ENCODE peak calls at places on chromosomes 2 and 18, in eight cellular contexts. S, J, R, P, X, C, Z and M are unnamed samples.

GRCh38 chr18:79645291-79645983 is 34.2 kb upstream of the CTDP1 start:
- DNase-seq in P (no peak), C (no peak), S (no peak), R (no peak), J (peak), X (no peak), Z (no peak), M (no peak)

GRCh38 chr2:24400207-24400907 is 40.0 kb upstream of the ITSN2 start:
- DNase-seq in X (no peak), C (no peak), R (no peak), Z (no peak), J (no peak), P (no peak), S (no peak), M (no peak)

GRCh38 chr18:44895176-44895798 is 214.6 kb downstream of the SETBP1 start:
- DNase-seq in P (peak), R (peak), C (no peak), J (no peak), X (peak), S (peak), Z (peak), M (no peak)

GRCh38 chr2:200319587-200320337 is 13.3 kb downstream of the SPATS2L start:
- DNase-seq in P (no peak), Z (no peak), C (peak), S (no peak), R (peak), X (no peak), J (no peak), M (no peak)

GRCh38 chr2:151258121-151258520 is 3.5 kb downstream of the RBM43 start:
- DNase-seq in Z (no peak), J (no peak), C (no peak), R (no peak), X (no peak), P (no peak), S (no peak), M (no peak)

GRCh38 chr2:225937625-225938024 is 538.1 kb downstream of the NYAP2 start:
- DNase-seq in C (no peak), S (no peak), P (no peak), R (no peak), Z (no peak), X (no peak), J (no peak), M (no peak)

GRCh38 chr18:40868110-40868858 is 1086.8 kb upstream of the PIK3C3 start:
- DNase-seq in X (no peak), J (no peak), C (peak), R (peak), Z (no peak), P (no peak), S (no peak), M (no peak)

GRCh38 chr2:9412756-9413155 is 10.6 kb downstream of the ITGB1BP1 start:
- DNase-seq in R (no peak), Z (no peak), C (no peak), X (no peak), P (no peak), J (no peak), S (no peak), M (no peak)

GRCh38 chr18:79847606-79848293 is 50.0 kb downstream of the KCNG2 start:
- DNase-seq in J (no peak), X (no peak), C (no peak), S (peak), R (no peak), Z (no peak), P (no peak), M (no peak)

GRCh38 chr2:196537311-196537710 is 102.2 kb upstream of the CCDC150 start:
- DNase-seq in J (no peak), S (no peak), X (no peak), P (no peak), R (no peak), Z (no peak), C (no peak), M (no peak)

GRCh38 chr2:74959106-74959751 is 786 bp downstream of the POLE4 start:
- DNase-seq in X (no peak), J (no peak), R (no peak), S (no peak), C (no peak), P (no peak), Z (no peak), M (no peak)

GRCh38 chr2:9638532-9638931 is 7.7 kb upstream of the YWHAQ start:
- DNase-seq in J (peak), S (peak), C (peak), R (peak), P (peak), Z (peak), X (peak), M (peak)

GRCh38 chr18:70289351-70290330 is 796 bp downstream of the SOCS6 start:
- DNase-seq in S (peak), X (no peak), J (no peak), Z (peak), R (no peak), C (no peak), P (peak), M (no peak)

GRCh38 chr18:48875942-48876511 is 74.7 kb downstream of the SMAD7 start:
- DNase-seq in R (no peak), X (no peak), J (peak), C (peak), P (no peak), Z (no peak), S (peak), M (no peak)

GRCh38 chr18:44149706-44150105 is 531.0 kb upstream of the SETBP1 start:
- DNase-seq in P (no peak), X (no peak), R (no peak), C (no peak), Z (no peak), S (no peak), J (no peak), M (no peak)

GRCh38 chr18:10856146-10856545 is 293.2 kb downstream of the PIEZO2 start:
- DNase-seq in X (no peak), Z (no peak), S (no peak), J (no peak), R (no peak), C (no peak), P (no peak), M (no peak)

GRCh38 chr18:10852610-10853303 is 296.6 kb downstream of the PIEZO2 start:
- DNase-seq in P (no peak), Z (no peak), C (no peak), S (no peak), X (no peak), J (no peak), R (no peak), M (no peak)

GRCh38 chr18:10850828-10851227 is 298.5 kb downstream of the PIEZO2 start:
- DNase-seq in X (no peak), C (no peak), R (no peak), J (no peak), Z (no peak), P (no peak), S (no peak), M (no peak)

GRCh38 chr18:10850216-10850615 is 299.2 kb downstream of the PIEZO2 start:
- DNase-seq in R (no peak), S (no peak), X (no peak), J (no peak), Z (no peak), C (no peak), P (no peak), M (no peak)

DNA sequence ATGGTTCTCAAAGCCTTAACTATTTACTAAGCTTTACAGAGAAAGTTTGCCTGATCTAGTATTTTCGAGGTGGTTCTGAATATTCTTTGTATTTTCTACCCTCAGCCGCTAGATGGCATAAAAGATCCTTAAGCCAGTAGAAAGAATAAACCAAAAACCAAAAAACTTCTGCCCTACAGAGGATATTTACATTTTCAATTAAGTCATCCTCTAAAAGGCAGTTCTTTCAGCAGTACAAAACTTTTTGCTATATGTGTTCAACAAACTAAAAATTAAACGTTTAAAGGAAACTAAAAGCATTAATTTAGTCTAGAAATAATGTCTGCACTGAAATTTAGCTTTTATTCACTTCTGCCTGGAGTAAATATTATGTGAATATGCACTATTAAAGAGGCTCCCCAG is 297.5 kb downstream of the PIEZO2 start:
- DNase-seq in C (peak), S (peak), P (no peak), Z (no peak), R (peak), X (no peak), J (no peak), M (no peak)
- TF ChIP-seq EP300 in C (no peak), S (no peak), P (no peak), Z (no peak), R (no peak), X (no peak), J (no peak), M (no peak)

GRCh38 chr2:36464006-36464721 is 108.6 kb downstream of the CRIM1 start:
- DNase-seq in Z (no peak), R (no peak), X (no peak), S (no peak), J (no peak), P (no peak), C (no peak), M (no peak)
- TF ChIP-seq EP300 in Z (no peak), R (no peak), X (no peak), S (no peak), J (no peak), P (no peak), C (no peak), M (no peak)

GRCh38 chr18:13629841-13630747 is 96.3 kb downstream of the FAM210A start:
- DNase-seq in S (peak), R (peak), C (peak), Z (peak), X (peak), P (no peak), J (peak), M (no peak)
- TF ChIP-seq EP300 in S (no peak), R (no peak), C (no peak), Z (no peak), X (peak), P (no peak), J (no peak), M (no peak)

GRCh38 chr2:209208211-209208610 is 215.6 kb upstream of the MAP2 start:
- DNase-seq in S (peak), P (no peak), X (no peak), Z (peak), C (peak), J (no peak), R (no peak), M (no peak)
- TF ChIP-seq EP300 in S (no peak), P (no peak), X (no peak), Z (no peak), C (no peak), J (no peak), R (no peak), M (no peak)

DNA sequence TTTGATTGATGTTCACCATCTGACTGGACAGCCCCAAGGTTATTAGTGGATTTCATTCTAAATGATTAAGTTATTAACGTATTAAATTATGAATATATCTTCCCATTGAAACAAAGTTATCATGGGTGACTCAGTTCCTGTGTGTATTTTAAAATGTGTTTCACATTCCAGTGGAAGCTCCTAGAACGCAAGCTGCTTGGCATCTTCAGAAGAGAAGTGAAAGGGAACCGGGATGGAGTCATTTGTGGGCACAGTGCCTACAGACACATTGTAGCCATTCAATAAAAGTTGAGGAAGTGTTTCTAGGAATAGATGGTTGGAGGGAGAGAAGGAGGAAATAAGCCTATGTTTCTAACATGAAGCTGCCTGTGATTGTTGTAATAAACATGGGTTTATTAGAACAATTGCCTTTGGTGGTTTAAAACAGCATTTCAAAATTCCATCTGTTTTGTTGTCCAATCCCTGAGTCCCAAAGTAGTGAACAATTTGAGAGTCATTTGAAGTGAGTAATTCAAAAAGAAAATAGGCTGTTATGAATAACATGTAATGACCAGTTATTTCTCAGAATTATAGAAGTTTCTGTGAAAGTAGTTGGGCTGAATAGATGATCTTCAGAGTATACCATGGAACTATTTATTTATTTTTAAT is 143.5 kb downstream of the PKP4 start:
- DNase-seq in Z (peak), J (no peak), R (peak), S (no peak), P (peak), C (no peak), X (peak), M (no peak)
- TF ChIP-seq EP300 in Z (no peak), J (no peak), R (no peak), S (peak), P (no peak), C (no peak), X (peak), M (no peak)

GRCh38 chr18:47735041-47735440 is 195.4 kb downstream of the SMAD2 start:
- DNase-seq in R (no peak), S (no peak), X (no peak), C (no peak), J (peak), Z (no peak), P (no peak), M (peak)

GRCh38 chr18:47736376-47737140 is 193.9 kb downstream of the SMAD2 start:
- DNase-seq in P (peak), X (no peak), S (no peak), C (no peak), J (peak), R (no peak), Z (no peak), M (no peak)

GRCh38 chr18:47737198-47737830 is 193.1 kb downstream of the SMAD2 start:
- DNase-seq in C (no peak), S (no peak), X (no peak), P (peak), R (no peak), J (peak), Z (no peak), M (no peak)

GRCh38 chr18:47737956-47738355 is 192.5 kb downstream of the SMAD2 start:
- DNase-seq in J (peak), S (no peak), Z (no peak), X (no peak), R (no peak), C (no peak), P (peak), M (peak)
- TF ChIP-seq EP300 in J (no peak), S (no peak), Z (no peak), X (no peak), R (no peak), C (no peak), P (no peak), M (no peak)

GRCh38 chr2:6914829-6915228 is 2.4 kb upstream of the RNF144A start:
- DNase-seq in C (no peak), J (no peak), Z (no peak), X (no peak), P (no peak), R (no peak), S (no peak), M (no peak)
- TF ChIP-seq EP300 in C (no peak), J (no peak), Z (no peak), X (no peak), P (no peak), R (no peak), S (peak), M (no peak)

DNA sequence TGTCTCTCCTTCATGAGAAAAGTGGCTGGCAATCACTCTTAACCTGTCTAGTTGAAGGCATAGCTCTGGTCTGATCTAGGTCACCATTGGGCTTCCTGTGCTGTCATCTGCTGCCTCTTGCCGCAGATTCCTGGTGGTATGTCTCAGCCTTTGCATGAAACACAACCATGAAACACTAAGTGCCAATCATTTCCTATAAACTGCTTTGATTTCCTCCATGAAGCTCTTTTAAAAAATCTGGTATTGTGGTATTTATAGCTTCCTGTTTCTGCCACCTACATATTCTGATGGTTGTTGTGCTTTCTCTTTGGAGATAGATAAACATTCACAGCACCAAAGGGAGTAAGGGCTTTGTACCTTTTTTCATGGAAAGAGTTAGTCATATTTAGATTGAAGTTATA is 120.0 kb upstream of the EPC2 start:
- DNase-seq in J (no peak), S (no peak), C (no peak), R (no peak), P (no peak), X (no peak), Z (no peak), M (no peak)
- TF ChIP-seq EP300 in J (no peak), S (no peak), C (no peak), R (no peak), P (no peak), X (no peak), Z (no peak), M (no peak)

GRCh38 chr2:58923869-58924268 is 682.7 kb upstream of the FANCL start:
- DNase-seq in Z (no peak), C (no peak), P (no peak), R (no peak), J (no peak), X (no peak), S (no peak), M (no peak)
- TF ChIP-seq EP300 in Z (no peak), C (no peak), P (no peak), R (no peak), J (no peak), X (no peak), S (no peak), M (no peak)

GRCh38 chr2:239917128-239917956 is 107.8 kb downstream of the NDUFA10 start:
- DNase-seq in P (peak), X (no peak), J (no peak), R (no peak), C (no peak), S (no peak), Z (no peak), M (no peak)

GRCh38 chr2:239920616-239921365 is 104.4 kb downstream of the NDUFA10 start:
- DNase-seq in C (no peak), X (no peak), S (no peak), Z (no peak), R (no peak), J (no peak), P (peak), M (no peak)

GRCh38 chr2:239917957-239918481 is 107.1 kb downstream of the NDUFA10 start:
- DNase-seq in C (no peak), Z (no peak), S (no peak), P (peak), R (no peak), X (no peak), J (no peak), M (peak)

GRCh38 chr2:239919779-239920545 is 105.2 kb downstream of the NDUFA10 start:
- DNase-seq in C (no peak), P (no peak), R (no peak), S (no peak), X (no peak), Z (no peak), J (no peak), M (peak)

DNA sequence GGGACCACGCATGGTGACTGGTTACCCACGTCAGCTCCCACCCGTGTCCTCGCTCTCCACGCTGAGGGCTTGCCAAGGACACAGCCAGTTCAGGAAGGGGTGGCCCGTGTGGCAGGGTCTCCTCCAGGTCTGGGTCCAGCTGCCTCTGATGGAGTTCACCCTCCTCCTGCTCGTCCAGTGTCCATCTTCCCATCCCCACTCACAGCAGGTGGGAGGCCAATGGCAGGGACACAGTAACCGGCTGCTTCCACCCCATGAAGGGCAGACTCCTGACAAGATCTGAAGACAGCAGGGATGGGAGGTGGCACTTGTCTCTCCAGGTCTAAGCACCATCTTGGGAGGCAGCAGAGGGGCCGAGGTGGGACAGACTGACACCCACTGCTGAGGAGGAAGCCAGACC is 106.4 kb downstream of the NDUFA10 start:
- DNase-seq in J (no peak), S (no peak), P (no peak), X (no peak), Z (no peak), R (no peak), C (no peak), M (peak)
- TF ChIP-seq EP300 in J (no peak), S (no peak), P (no peak), X (no peak), Z (no peak), R (no peak), C (no peak), M (no peak)